ENCODE peak calls at places on chromosomes 5 and 9, in nine cellular contexts. Q, R, X, P, I, B, L, V and D are unnamed samples.

GRCh38 chr9:112854657-112855056 is 36.0 kb downstream of the SLC46A2 start:
- DNase-seq in Q (no peak), R (no peak), X (no peak), P (no peak), I (no peak), B (no peak), L (no peak), V (peak; percentile 28), D (no peak)

GRCh38 chr9:35538361-35539234 is 48.7 kb downstream of the RUSC2 start:
- DNase-seq in Q (peak; percentile 75), R (no peak), X (no peak), P (peak; percentile 53), I (no peak), B (peak; percentile 35), L (no peak), V (peak; percentile 94), D (no peak)

GRCh38 chr5:134459491-134459890 is 47.8 kb upstream of the CDKN2AIPNL start:
- DNase-seq in Q (no peak), R (no peak), X (no peak), P (no peak), I (no peak), B (no peak), L (no peak), V (no peak), D (no peak)

GRCh38 chr5:72178910-72179815 is 71.9 kb downstream of the MAP1B start:
- DNase-seq in Q (no peak), R (peak; percentile 74), X (peak; percentile 65), P (peak; percentile 40), I (no peak), B (no peak), L (no peak), V (peak; percentile 95), D (no peak)

GRCh38 chr5:14270212-14270702 is 127.1 kb downstream of the TRIO start:
- DNase-seq in Q (peak; percentile 64), R (no peak), X (peak; percentile 26), P (no peak), I (no peak), B (no peak), L (no peak), V (no peak), D (no peak)

GRCh38 chr9:136750526-136750925 is 2.2 kb upstream of the LCN6 start:
- DNase-seq in Q (no peak), R (no peak), X (no peak), P (no peak), I (no peak), B (no peak), L (no peak), V (no peak), D (no peak)

GRCh38 chr5:59038169-59039002 is 455.5 kb downstream of the RAB3C start:
- DNase-seq in Q (peak; percentile 54), R (no peak), X (no peak), P (no peak), I (no peak), B (no peak), L (peak; percentile 21), V (no peak), D (no peak)

GRCh38 chr5:10421841-10422691 is 19.6 kb upstream of the ROPN1L start:
- DNase-seq in Q (no peak), R (no peak), X (no peak), P (peak; percentile 57), I (no peak), B (no peak), L (no peak), V (no peak), D (no peak)